ENCODE peak calls at places on chromosomes 1 and 21, in six cellular contexts. C, L, D, R, P and G are unnamed samples. For H3K9me3, the result is how much of the 10 kb centered on the place peaks cover.

GRCh38 chr21:42456457-42456856 is 39.6 kb downstream of the RSPH1 start:
- DNase-seq in C (no peak), L (no peak), D (no peak), R (no peak), P (no peak), G (no peak)

GRCh38 chr1:235864965-235865525 is 1.7 kb downstream of the LYST start:
- DNase-seq in C (no peak), L (no peak), D (no peak), R (no peak), P (no peak), G (no peak)

GRCh38 chr1:215418876-215419442 is 148.1 kb upstream of the KCTD3 start:
- DNase-seq in C (no peak), L (no peak), D (peak), R (no peak), P (no peak), G (no peak)

GRCh38 chr1:80023366-80023765 is 1016.8 kb upstream of the ADGRL4 start:
- DNase-seq in C (no peak), L (no peak), D (peak), R (no peak), P (no peak), G (no peak)

GRCh38 chr1:184753608-184754478 is 815 bp downstream of the EDEM3 start:
- DNase-seq in C (peak), L (peak), D (peak), R (no peak), P (peak), G (peak)

GRCh38 chr1:57034713-57035112 is 68.9 kb upstream of the C8B start:
- DNase-seq in C (no peak), L (no peak), D (no peak), R (no peak), P (no peak), G (no peak)

GRCh38 chr1:224535641-224536040 is 80.5 kb upstream of the CNIH3 start:
- DNase-seq in C (no peak), L (no peak), D (no peak), R (no peak), P (no peak), G (no peak)

GRCh38 chr1:45016767-45017166 is 4.7 kb downstream of the UROD start:
- DNase-seq in C (no peak), L (no peak), D (no peak), R (no peak), P (no peak), G (no peak)

GRCh38 chr1:153711006-153711405 is 16.8 kb upstream of the INTS3 start:
- DNase-seq in C (no peak), L (no peak), D (no peak), R (no peak), P (no peak), G (no peak)

GRCh38 chr1:100719490-100719889 is at the start of gene VCAM1:
- DNase-seq in C (no peak), L (no peak), D (no peak), R (no peak), P (no peak), G (no peak)

GRCh38 chr1:190479537-190479936 is 1.9 kb upstream of the BRINP3 start:
- DNase-seq in C (no peak), L (no peak), D (no peak), R (no peak), P (no peak), G (no peak)

GRCh38 chr1:1435911-1436633 is 582 bp downstream of the VWA1 start:
- DNase-seq in C (no peak), L (no peak), D (no peak), R (no peak), P (no peak), G (no peak)

GRCh38 chr1:119554188-119554587 is 47.2 kb downstream of the HSD3B1 start:
- DNase-seq in C (no peak), L (no peak), D (peak), R (no peak), P (no peak), G (peak)

GRCh38 chr1:100881687-100882086 is 13.0 kb downstream of the EXTL2 start:
- DNase-seq in C (no peak), L (no peak), D (no peak), R (no peak), P (no peak), G (no peak)

GRCh38 chr1:154599658-154600057 is 8.3 kb downstream of the ADAR start:
- DNase-seq in C (no peak), L (no peak), D (peak), R (no peak), P (no peak), G (no peak)

GRCh38 chr1:166876540-166876838 is 425 bp upstream of the TADA1 start:
- DNase-seq in C (no peak), L (no peak), D (no peak), R (no peak), P (no peak), G (no peak)

GRCh38 chr1:23168462-23169218 is at the start of gene LUZP1:
- DNase-seq in C (peak), L (peak), D (peak), R (peak), P (peak), G (no peak)

GRCh38 chr1:29383972-29384371 is 147.7 kb downstream of the PTPRU start:
- DNase-seq in C (no peak), L (no peak), D (peak), R (no peak), P (no peak), G (peak)

GRCh38 chr1:192516776-192517297 is 58.7 kb upstream of the RGS1 start:
- DNase-seq in C (peak), L (no peak), D (peak), R (no peak), P (no peak), G (no peak)

GRCh38 chr1:17605582-17606344 is 66.3 kb downstream of the ARHGEF10L start:
- DNase-seq in C (no peak), L (no peak), D (no peak), R (peak), P (peak), G (no peak)

GRCh38 chr1:177302365-177303044 is 131.7 kb downstream of the BRINP2 start:
- DNase-seq in C (no peak), L (no peak), D (no peak), R (no peak), P (peak), G (no peak)

GRCh38 chr1:1367238-1367796 is 7.7 kb downstream of the AURKAIP1 start:
- DNase-seq in C (no peak), L (no peak), D (peak), R (no peak), P (no peak), G (no peak)

GRCh38 chr1:227343727-227344551 is 25.6 kb upstream of the CDC42BPA start:
- DNase-seq in C (no peak), L (no peak), D (peak), R (no peak), P (no peak), G (peak)

GRCh38 chr1:59272507-59272906 is 24.4 kb upstream of the FGGY start:
- DNase-seq in C (no peak), L (no peak), D (peak), R (no peak), P (no peak), G (no peak)

GRCh38 chr1:198809247-198809646 is 170.4 kb downstream of the PTPRC start:
- DNase-seq in C (no peak), L (no peak), D (peak), R (no peak), P (no peak), G (no peak)

GRCh38 chr21:41745026-41745820 is 21.6 kb downstream of the RIPK4 start:
- DNase-seq in C (no peak), L (no peak), D (no peak), R (no peak), P (no peak), G (no peak)

GRCh38 chr21:45699966-45700365 is 56.4 kb downstream of the PCBP3 start:
- DNase-seq in C (no peak), L (no peak), D (no peak), R (no peak), P (no peak), G (no peak)

GRCh38 chr1:164604541-164604940 is 45.6 kb downstream of the PBX1 start:
- DNase-seq in C (no peak), L (no peak), D (peak), R (no peak), P (no peak), G (no peak)

GRCh38 chr1:54221867-54222484 is 22.0 kb downstream of the MRPL37 start:
- DNase-seq in C (no peak), L (no peak), D (no peak), R (no peak), P (no peak), G (no peak)

GRCh38 chr1:171841931-171842723 is 829 bp downstream of the DNM3 start:
- DNase-seq in C (no peak), L (no peak), D (no peak), R (no peak), P (no peak), G (no peak)

GRCh38 chr1:20947409-20947808 is 160.3 kb upstream of the HP1BP3 start:
- DNase-seq in C (no peak), L (no peak), D (no peak), R (no peak), P (no peak), G (no peak)

GRCh38 chr21:38955495-38955894 is 149.8 kb downstream of the ETS2 start:
- DNase-seq in C (no peak), L (no peak), D (peak), R (no peak), P (peak), G (no peak)

GRCh38 chr1:180241716-180242544 is 11.9 kb downstream of the LHX4 start:
- DNase-seq in C (no peak), L (no peak), D (no peak), R (no peak), P (no peak), G (no peak)

GRCh38 chr1:178937770-178938169 is 66.9 kb upstream of the ANGPTL1 start:
- DNase-seq in C (no peak), L (no peak), D (no peak), R (no peak), P (no peak), G (no peak)

DNA sequence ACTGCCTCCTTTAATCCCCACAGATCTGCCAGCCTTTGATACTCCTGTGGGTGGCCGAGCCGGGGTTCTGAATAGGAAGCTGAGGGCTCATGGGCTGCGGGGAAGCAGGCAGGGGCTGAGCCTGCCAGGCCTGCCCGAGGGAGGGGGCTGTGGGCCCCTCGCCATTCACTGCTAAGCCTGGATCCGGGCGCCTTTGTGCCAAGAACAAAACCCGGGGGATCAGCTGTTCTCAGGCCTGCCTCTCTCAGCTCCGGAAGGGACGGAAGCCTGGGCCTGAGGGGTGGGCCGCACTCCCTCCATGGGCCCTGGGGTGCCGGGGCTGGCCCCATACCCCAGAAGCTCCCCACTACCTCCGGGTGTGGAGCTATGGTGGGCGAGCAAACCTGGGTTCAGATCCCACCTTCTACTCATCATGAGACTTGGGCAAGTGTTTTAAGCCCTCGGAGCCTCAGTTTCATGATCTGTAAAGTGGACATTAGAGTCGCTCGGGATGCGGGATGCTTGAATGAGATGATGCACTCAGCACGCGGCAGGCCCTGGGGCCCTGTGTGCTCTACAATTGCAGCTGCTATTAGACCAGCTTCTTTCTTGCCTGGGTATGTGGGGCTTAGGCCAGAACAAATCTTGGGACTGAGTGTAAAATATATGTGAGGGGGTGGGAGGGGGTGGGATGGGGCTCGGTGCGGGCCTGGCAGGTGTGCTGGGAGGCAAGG is 19.2 kb upstream of the EPHA2 start:
- DNase-seq in C (no peak), L (no peak), D (no peak), R (no peak), P (no peak), G (no peak)
- H3K27ac ChIP-seq in C (no peak), L (peak), D (peak), R (peak), P (peak), G (peak)

GRCh38 chr1:4272568-4272967 is 372.5 kb upstream of the C1orf174 start:
- DNase-seq in C (no peak), L (no peak), D (no peak), R (no peak), P (no peak), G (no peak)

GRCh38 chr1:4271338-4271998 is 371.4 kb upstream of the C1orf174 start:
- DNase-seq in C (no peak), L (no peak), D (no peak), R (no peak), P (no peak), G (no peak)

GRCh38 chr1:4268890-4269286 is 368.8 kb upstream of the C1orf174 start:
- DNase-seq in C (no peak), L (no peak), D (no peak), R (no peak), P (no peak), G (no peak)

GRCh38 chr1:4268262-4268889 is 368.3 kb upstream of the C1orf174 start:
- DNase-seq in C (no peak), L (no peak), D (no peak), R (no peak), P (no peak), G (no peak)

GRCh38 chr1:4270651-4271337 is 370.7 kb upstream of the C1orf174 start:
- DNase-seq in C (no peak), L (no peak), D (no peak), R (no peak), P (no peak), G (no peak)
- H3K9me3 ChIP-seq in C (under half), L (under half), D (under half), R (under half), P (under half), G (half or more)

GRCh38 chr1:117643601-117644000 is 37.8 kb downstream of the TENT5C start:
- DNase-seq in C (no peak), L (no peak), D (no peak), R (no peak), P (no peak), G (no peak)
- H3K4me3 ChIP-seq in C (no peak), L (no peak), D (no peak), R (no peak), P (no peak), G (no peak)

DNA sequence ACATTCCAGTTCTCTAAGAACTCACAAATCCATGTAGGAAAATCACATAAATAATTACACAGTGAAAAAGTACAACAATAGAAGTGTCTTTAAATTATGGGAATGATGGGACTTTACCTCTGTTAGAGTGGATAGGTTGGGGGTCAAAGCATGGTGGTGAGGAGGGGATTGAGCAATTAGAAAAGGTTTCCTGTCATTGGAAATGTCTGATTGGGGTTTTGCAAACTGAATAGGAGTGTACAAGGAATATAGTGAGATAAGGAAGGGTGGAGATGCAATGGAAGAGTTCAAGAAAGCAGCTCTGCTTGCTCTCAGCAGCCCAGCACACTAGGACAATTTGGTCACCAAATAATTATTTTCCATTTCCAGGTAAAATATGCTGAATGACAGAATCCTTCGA is 238.8 kb downstream of the ST6GALNAC3 start:
- DNase-seq in C (no peak), L (no peak), D (no peak), R (no peak), P (no peak), G (no peak)
- H3K27ac ChIP-seq in C (no peak), L (no peak), D (no peak), R (no peak), P (no peak), G (no peak)

GRCh38 chr1:152626688-152627087 is 3.8 kb upstream of the LCE3A start:
- DNase-seq in C (no peak), L (no peak), D (no peak), R (no peak), P (no peak), G (no peak)

GRCh38 chr1:152622803-152623202 is at the start of gene LCE3A:
- DNase-seq in C (peak), L (no peak), D (no peak), R (no peak), P (no peak), G (no peak)

GRCh38 chr1:152623203-152623844 is 421 bp upstream of the LCE3A start:
- DNase-seq in C (peak), L (no peak), D (no peak), R (no peak), P (no peak), G (no peak)

GRCh38 chr1:152621993-152622392 is 910 bp downstream of the LCE3A start:
- DNase-seq in C (no peak), L (no peak), D (no peak), R (no peak), P (no peak), G (no peak)
- H3K9me3 ChIP-seq in C (under half), L (under half), D (under half), R (under half), P (under half), G (under half)

GRCh38 chr1:204358145-204358544 is 1.6 kb downstream of the PLEKHA6 start:
- DNase-seq in C (no peak), L (no peak), D (no peak), R (no peak), P (no peak), G (no peak)

GRCh38 chr1:204360314-204360713 is 585 bp upstream of the PLEKHA6 start:
- DNase-seq in C (no peak), L (no peak), D (no peak), R (no peak), P (no peak), G (no peak)

GRCh38 chr1:204359131-204359473 is 627 bp downstream of the PLEKHA6 start:
- DNase-seq in C (no peak), L (no peak), D (no peak), R (no peak), P (no peak), G (no peak)

GRCh38 chr1:204358605-204359004 is 1.1 kb downstream of the PLEKHA6 start:
- DNase-seq in C (no peak), L (no peak), D (no peak), R (no peak), P (no peak), G (no peak)

DNA sequence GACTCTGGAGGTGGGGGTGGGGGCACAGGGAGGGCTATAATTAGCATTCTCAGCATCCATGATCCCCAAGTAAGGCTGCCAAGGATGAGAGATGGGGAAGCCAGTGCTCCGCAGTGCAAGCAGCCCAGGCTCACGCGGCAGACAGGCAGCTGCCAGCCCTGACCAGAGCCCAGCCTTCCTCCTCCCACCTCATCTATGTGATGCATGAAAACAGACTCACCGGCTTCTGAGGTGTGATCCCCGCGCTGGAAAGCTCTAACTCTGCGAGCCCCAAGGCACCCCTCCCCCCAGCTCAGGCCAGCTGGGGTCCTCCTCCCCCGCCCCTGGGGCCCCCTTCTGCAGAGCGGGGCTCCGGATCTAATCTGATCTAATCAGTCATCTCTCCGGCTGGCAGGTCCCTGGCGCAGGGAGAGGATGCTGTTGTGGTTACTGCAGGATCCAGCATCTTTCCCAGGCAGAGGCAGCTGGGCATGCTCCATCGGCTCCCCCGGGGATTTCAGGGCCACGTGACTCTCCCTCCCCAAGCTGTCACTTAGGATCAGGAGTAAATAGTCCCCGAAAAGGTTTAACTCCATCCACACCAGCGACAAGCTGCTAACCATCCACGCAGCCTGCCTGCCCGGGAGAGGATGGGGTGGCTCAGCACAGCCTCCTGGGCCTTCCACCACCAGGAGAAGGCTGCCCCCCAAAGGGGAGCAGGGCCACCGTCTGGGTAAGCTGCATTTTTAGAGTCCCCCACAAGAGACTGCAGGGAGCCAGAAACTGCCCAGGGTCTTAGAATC is at the start of gene PLEKHA6:
- DNase-seq in C (no peak), L (no peak), D (peak), R (no peak), P (peak), G (no peak)
- H3K4me3 ChIP-seq in C (no peak), L (no peak), D (no peak), R (peak), P (peak), G (peak)

GRCh38 chr1:87226341-87226760 is 102.3 kb upstream of the LMO4 start:
- DNase-seq in C (no peak), L (no peak), D (peak), R (peak), P (peak), G (peak)
- H3K27ac ChIP-seq in C (no peak), L (no peak), D (peak), R (no peak), P (peak), G (peak)

GRCh38 chr1:83781667-83782066 is 217.3 kb downstream of the TTLL7 start:
- DNase-seq in C (no peak), L (no peak), D (no peak), R (no peak), P (no peak), G (no peak)
- H3K9me3 ChIP-seq in C (under half), L (under half), D (under half), R (under half), P (under half), G (under half)